ENCODE peak calls at places on chromosomes 13 and 19, in eight cellular contexts. B is GM23338, O is OCI-LY7, S is neural progenitor cell, D is GM23248, Y is hepatocyte, F is SK-N-SH, G is HCT116. N is an unnamed sample.

GRCh38 chr13:37656247-37656940 is 57.8 kb upstream of the POSTN start:
- DNase-seq in F (no peak), O (no peak), S (no peak), G (no peak), B (no peak), D (peak; percentile 98), Y (peak; percentile 40), N (peak; percentile 88)

GRCh38 chr19:11176466-11177193 is 20.7 kb downstream of the KANK2 start:
- DNase-seq in F (peak; percentile 20), S (no peak), B (no peak), O (no peak), G (no peak), Y (no peak), D (no peak), N (no peak)

GRCh38 chr19:4567584-4568071 is 8.1 kb upstream of the SEMA6B start:
- DNase-seq in D (peak; percentile 41), O (peak; percentile 33), G (no peak), F (peak; percentile 88), Y (peak; percentile 46), S (peak; percentile 71), B (peak; percentile 91), N (peak; percentile 83)

GRCh38 chr19:2613507-2614295 is 88.8 kb downstream of the GNG7 start:
- DNase-seq in Y (peak; percentile 66), O (peak; percentile 92), F (peak; percentile 78), G (no peak), B (peak; percentile 83), S (peak; percentile 57), D (peak; percentile 71), N (peak; percentile 53)

GRCh38 chr13:33283195-33283910 is 2.2 kb downstream of the STARD13 start:
- DNase-seq in Y (no peak), F (no peak), G (no peak), S (no peak), O (no peak), B (no peak), D (peak; percentile 34), N (no peak)

GRCh38 chr19:57192993-57193392 is 1.7 kb downstream of the ZNF264 start:
- DNase-seq in S (no peak), D (peak; percentile 31), B (no peak), G (no peak), Y (no peak), O (no peak), F (no peak), N (no peak)

GRCh38 chr13:99677388-99677951 is 176.2 kb downstream of the TM9SF2 start:
- DNase-seq in O (no peak), G (no peak), S (no peak), D (no peak), B (no peak), F (peak; percentile 44), Y (peak; percentile 34), N (peak; percentile 47)

GRCh38 chr19:14031719-14032480 is at the start of gene IL27RA:
- DNase-seq in S (peak; percentile 75), Y (peak; percentile 63), F (peak; percentile 87), D (peak; percentile 68), O (peak; percentile 85), B (peak; percentile 80), G (no peak), N (peak; percentile 63)

GRCh38 chr13:96792736-96793444 is 201.4 kb downstream of the OXGR1 start:
- DNase-seq in B (no peak), D (no peak), F (no peak), S (no peak), O (no peak), G (no peak), Y (no peak), N (no peak)

GRCh38 chr13:97298816-97299215 is 76.7 kb downstream of the MBNL2 start:
- DNase-seq in O (no peak), F (no peak), B (no peak), Y (no peak), D (peak; percentile 63), S (no peak), G (no peak), N (no peak)

GRCh38 chr13:102839462-102839861 is 6.4 kb upstream of the ERCC5 start:
- DNase-seq in Y (no peak), S (no peak), D (peak; percentile 55), O (no peak), F (no peak), B (no peak), G (no peak), N (no peak)

GRCh38 chr19:30476997-30477396 is 104.8 kb downstream of the ZNF536 start:
- DNase-seq in O (no peak), B (no peak), F (no peak), G (no peak), D (no peak), S (no peak), Y (no peak), N (no peak)

GRCh38 chr13:100611678-100612492 is 23.3 kb upstream of the GGACT start:
- DNase-seq in F (no peak), D (no peak), S (no peak), Y (no peak), O (no peak), B (no peak), G (no peak), N (no peak)

GRCh38 chr19:34556500-34556899 is 74.9 kb downstream of the WTIP start:
- DNase-seq in D (peak; percentile 66), F (no peak), B (peak; percentile 75), O (peak; percentile 24), S (peak; percentile 65), Y (peak; percentile 23), G (peak; percentile 10), N (peak; percentile 30)

GRCh38 chr13:97330448-97330847 is 103.5 kb upstream of the RAP2A start:
- DNase-seq in Y (no peak), B (no peak), S (no peak), G (no peak), O (no peak), F (no peak), D (no peak), N (no peak)

GRCh38 chr13:110294146-110294545 is 12.8 kb downstream of the COL4A1 start:
- DNase-seq in S (no peak), D (peak; percentile 73), Y (no peak), F (no peak), G (no peak), O (no peak), B (no peak), N (no peak)

GRCh38 chr13:24348797-24349515 is 39.6 kb downstream of the C1QTNF9 start:
- DNase-seq in S (no peak), O (no peak), Y (peak; percentile 26), G (peak; percentile 63), D (no peak), F (no peak), B (no peak), N (peak; percentile 79)

GRCh38 chr19:46579286-46579944 is 21.7 kb upstream of the CALM3 start:
- DNase-seq in S (peak; percentile 55), F (peak; percentile 64), B (peak; percentile 88), Y (no peak), O (peak; percentile 47), G (no peak), D (peak; percentile 44), N (peak; percentile 8)

GRCh38 chr19:6221220-6221877 is 58.4 kb downstream of the MLLT1 start:
- DNase-seq in G (no peak), Y (no peak), S (no peak), O (no peak), B (no peak), D (no peak), F (no peak), N (no peak)

GRCh38 chr19:35902870-35903475 is 644 bp downstream of the HCST start:
- DNase-seq in Y (no peak), D (no peak), S (no peak), F (no peak), G (no peak), O (no peak), B (no peak), N (no peak)

GRCh38 chr19:35905178-35905727 is 2.8 kb downstream of the TYROBP start:
- DNase-seq in D (no peak), B (no peak), O (no peak), Y (no peak), F (no peak), S (no peak), G (no peak), N (no peak)

GRCh38 chr19:35903550-35904179 is 1.3 kb downstream of the HCST start:
- DNase-seq in G (no peak), S (peak; percentile 69), O (peak; percentile 96), Y (peak; percentile 78), F (peak; percentile 75), D (peak; percentile 61), B (peak; percentile 95), N (peak; percentile 59)

GRCh38 chr19:35901854-35902661 is at the start of gene HCST:
- DNase-seq in F (no peak), B (no peak), O (peak; percentile 77), G (no peak), Y (no peak), S (no peak), D (peak; percentile 81), N (peak; percentile 9)

GRCh38 chr19:35904312-35905068 is 2.2 kb downstream of the HCST start:
- DNase-seq in B (no peak), D (no peak), Y (no peak), G (no peak), S (no peak), O (no peak), F (no peak), N (no peak)
- H3K27ac ChIP-seq in B (peak overlapping the region; percentile 39), D (no peak overlapping the region), Y (no peak overlapping the region), G (peak overlapping the region; percentile 60), S (no peak overlapping the region), O (peak overlapping the region; percentile 87), F (no peak overlapping the region), N (no peak overlapping the region)

DNA sequence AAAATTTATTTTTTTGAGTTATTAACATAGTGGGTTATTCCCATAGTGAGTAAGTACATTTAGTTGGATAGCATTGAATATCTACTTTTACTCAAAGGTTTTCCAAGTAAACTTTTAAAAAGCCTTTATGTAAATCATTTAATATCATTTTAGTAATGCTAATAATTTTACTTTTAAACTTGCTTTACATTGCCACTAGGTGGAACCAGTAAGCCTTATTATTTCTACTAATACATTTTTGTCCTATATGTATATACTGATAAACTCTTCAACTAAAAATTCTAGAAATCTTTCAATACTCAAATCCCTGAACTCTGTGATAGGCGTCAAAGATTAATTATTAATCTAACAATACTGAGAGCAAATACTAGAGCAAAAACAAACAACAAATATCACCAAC is 1709.2 kb upstream of the PCDH20 start:
- DNase-seq in G (peak; percentile 18), Y (peak; percentile 17), S (no peak), F (peak; percentile 21), B (peak; percentile 34), O (peak; percentile 14), D (peak; percentile 37), N (peak; percentile 36)
- TF ChIP-seq EZH2phosphoT487 in G (no peak), Y (no peak), S (no peak), F (no peak), B (no peak), O (no peak), D (no peak), N (no peak)

GRCh38 chr19:39544920-39545319 is 5.0 kb upstream of the EID2 start:
- DNase-seq in Y (no peak), D (no peak), F (no peak), S (no peak), B (no peak), O (no peak), G (no peak), N (no peak)
- H3K4me2 ChIP-seq in Y (no peak overlapping the region), D (no peak overlapping the region), F (no peak overlapping the region), S (no peak overlapping the region), B (no peak overlapping the region), O (no peak overlapping the region), G (no peak overlapping the region), N (no peak overlapping the region)

DNA sequence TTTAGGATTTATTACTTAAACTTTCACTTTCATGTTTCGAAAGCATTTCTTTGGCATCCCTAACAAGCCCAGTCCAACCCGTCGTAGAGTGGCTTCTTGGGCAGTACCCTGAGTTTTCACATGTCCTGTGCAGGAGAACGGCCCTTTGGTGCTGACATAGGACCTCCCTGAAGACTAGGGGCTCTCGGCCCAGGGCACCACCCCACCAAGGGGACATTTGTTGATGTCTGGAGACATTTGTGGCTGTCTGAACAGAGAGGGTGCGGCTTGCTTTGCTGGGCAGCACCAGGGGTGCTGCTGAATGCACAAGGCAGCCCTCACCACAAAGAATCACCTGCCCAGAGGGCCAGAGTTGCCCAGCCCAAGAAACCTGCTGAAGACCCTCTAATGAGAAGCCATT is 30.6 kb downstream of the CUL4A start:
- DNase-seq in Y (no peak), G (no peak), B (no peak), F (no peak), S (no peak), O (no peak), D (no peak), N (no peak)
- H3K27ac ChIP-seq in Y (no peak overlapping the region), G (no peak overlapping the region), B (no peak overlapping the region), F (no peak overlapping the region), S (no peak overlapping the region), O (no peak overlapping the region), D (no peak overlapping the region), N (no peak overlapping the region)